ENCODE peak calls at places on chromosomes 7 and 10, in four cellular contexts. I is GM12878, J is GM23338, T is cardiac muscle cell. E is an unnamed sample. For H3K4me1, the result is how much of the 10 kb centered on the place peaks cover.

GRCh38 chr7:158021836-158022235 is 565.8 kb downstream of the PTPRN2 start:
- DNase-seq in I (no peak), T (no peak), J (no peak), E (peak)

GRCh38 chr10:101214446-101215396 is 14.5 kb downstream of the LBX1 start:
- DNase-seq in T (peak), I (no peak), J (peak), E (peak)

GRCh38 chr10:126252884-126253612 is 135.2 kb downstream of the ADAM12 start:
- DNase-seq in T (peak), J (no peak), I (no peak), E (no peak)

GRCh38 chr7:139004321-139005075 is 23.3 kb upstream of the KIAA1549 start:
- DNase-seq in T (no peak), I (no peak), J (no peak), E (no peak)

GRCh38 chr7:21304836-21305235 is 123.0 kb upstream of the SP4 start:
- DNase-seq in T (no peak), I (no peak), J (peak), E (no peak)

GRCh38 chr7:37945336-37945735 is 24.9 kb downstream of the EPDR1 start:
- DNase-seq in T (peak), J (no peak), I (no peak), E (no peak)

GRCh38 chr10:78065616-78066410 is 32.1 kb downstream of the RPS24 start:
- DNase-seq in T (no peak), J (no peak), I (no peak), E (no peak)

GRCh38 chr10:86480571-86480970 is 41.0 kb downstream of the WAPL start:
- DNase-seq in T (no peak), I (no peak), J (no peak), E (no peak)

GRCh38 chr10:78047314-78047891 is 13.7 kb downstream of the RPS24 start:
- DNase-seq in T (peak), J (peak), I (no peak), E (peak)

GRCh38 chr7:115962340-115962739 is 68.2 kb downstream of the TFEC start:
- DNase-seq in J (no peak), I (no peak), T (no peak), E (no peak)

GRCh38 chr10:122164028-122164601 is 107.0 kb upstream of the BTBD16 start:
- DNase-seq in J (peak), T (peak), I (no peak), E (no peak)

GRCh38 chr7:1537631-1538412 is 7.3 kb downstream of the MAFK start:
- DNase-seq in J (peak), T (peak), I (no peak), E (peak)

GRCh38 chr7:47034180-47034579 is 547.7 kb downstream of the TNS3 start:
- DNase-seq in T (no peak), J (no peak), I (no peak), E (no peak)

GRCh38 chr10:63268139-63268797 is 135.1 kb downstream of the NRBF2 start:
- DNase-seq in J (peak), I (no peak), T (peak), E (no peak)

GRCh38 chr7:33910756-33911155 is 5.4 kb downstream of the BMPER start:
- DNase-seq in I (no peak), T (no peak), J (no peak), E (no peak)

GRCh38 chr7:107659666-107660065 is 962 bp upstream of the SLC26A4 start:
- DNase-seq in I (no peak), J (no peak), T (peak), E (no peak)

GRCh38 chr10:99345350-99345749 is 16.2 kb downstream of the CNNM1 start:
- DNase-seq in I (no peak), T (peak), J (no peak), E (no peak)

GRCh38 chr10:96377816-96378294 is 19.1 kb upstream of the OPALIN start:
- DNase-seq in J (no peak), I (no peak), T (peak), E (no peak)

GRCh38 chr10:102384053-102384452 is 11.5 kb upstream of the NFKB2 start:
- DNase-seq in J (peak), T (peak), I (no peak), E (no peak)

GRCh38 chr10:58576736-58577366 is 64.2 kb downstream of the BICC1 start:
- DNase-seq in T (no peak), J (no peak), I (no peak), E (no peak)

GRCh38 chr7:27115161-27116018 is 12.9 kb upstream of the HOXA2 start:
- DNase-seq in T (no peak), I (no peak), J (peak), E (no peak)

GRCh38 chr7:33716581-33717477 is 188.5 kb upstream of the BMPER start:
- DNase-seq in J (peak), T (peak), I (no peak), E (no peak)

GRCh38 chr10:29710128-29710527 is 75.4 kb upstream of the SVIL start:
- DNase-seq in J (no peak), I (no peak), T (no peak), E (no peak)

GRCh38 chr10:29712108-29712507 is 77.3 kb upstream of the SVIL start:
- DNase-seq in T (no peak), I (no peak), J (peak), E (no peak)

GRCh38 chr10:29713450-29713849 is 78.7 kb upstream of the SVIL start:
- DNase-seq in J (no peak), I (no peak), T (no peak), E (no peak)

GRCh38 chr10:29715296-29715695 is 80.5 kb upstream of the SVIL start:
- DNase-seq in I (no peak), J (no peak), T (no peak), E (no peak)

DNA sequence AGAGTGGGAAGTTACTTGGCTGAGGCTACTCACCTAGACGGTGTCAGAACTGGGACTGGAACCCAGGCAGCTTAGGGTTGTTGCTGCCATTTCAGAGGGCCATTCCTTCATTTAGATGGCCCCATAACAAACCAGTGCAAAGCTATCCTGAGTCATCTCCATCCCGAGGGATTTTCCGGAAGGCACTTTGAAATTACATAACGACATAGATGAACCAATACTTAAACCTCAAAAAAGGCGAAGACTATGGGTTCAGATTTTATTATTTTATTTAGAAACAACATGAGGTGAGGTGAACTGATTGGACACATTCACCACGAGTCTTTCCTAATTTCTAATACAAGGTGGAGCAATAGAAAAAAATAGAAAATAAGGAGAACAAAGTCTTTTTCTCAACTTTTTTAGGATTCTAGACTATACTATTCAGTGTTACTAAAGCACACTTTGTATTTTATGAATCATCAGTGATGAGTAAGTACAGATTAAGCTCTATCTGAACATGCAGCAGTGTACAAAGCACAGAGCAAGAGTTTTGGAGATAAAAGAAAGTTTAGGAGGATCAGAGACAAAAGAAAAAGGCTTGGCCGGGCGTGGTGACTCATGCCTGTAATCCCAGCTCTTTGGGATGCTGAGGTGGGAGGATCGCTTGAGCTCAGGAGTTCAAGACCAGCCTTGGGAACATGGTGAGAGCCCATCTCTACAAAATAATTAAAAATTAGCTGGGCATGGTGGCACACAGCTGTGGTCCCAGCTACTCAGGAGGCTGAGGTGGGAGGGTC is 79.5 kb upstream of the SVIL start:
- DNase-seq in J (no peak), I (no peak), T (peak), E (no peak)
- H3K27ac ChIP-seq in J (no peak), I (no peak), T (peak), E (no peak)

GRCh38 chr7:83524286-83525075 is 124.5 kb downstream of the SEMA3E start:
- DNase-seq in T (no peak), I (no peak), J (peak), E (no peak)
- H3K4me1 ChIP-seq in T (under half), I (under half), J (under half), E (under half)

DNA sequence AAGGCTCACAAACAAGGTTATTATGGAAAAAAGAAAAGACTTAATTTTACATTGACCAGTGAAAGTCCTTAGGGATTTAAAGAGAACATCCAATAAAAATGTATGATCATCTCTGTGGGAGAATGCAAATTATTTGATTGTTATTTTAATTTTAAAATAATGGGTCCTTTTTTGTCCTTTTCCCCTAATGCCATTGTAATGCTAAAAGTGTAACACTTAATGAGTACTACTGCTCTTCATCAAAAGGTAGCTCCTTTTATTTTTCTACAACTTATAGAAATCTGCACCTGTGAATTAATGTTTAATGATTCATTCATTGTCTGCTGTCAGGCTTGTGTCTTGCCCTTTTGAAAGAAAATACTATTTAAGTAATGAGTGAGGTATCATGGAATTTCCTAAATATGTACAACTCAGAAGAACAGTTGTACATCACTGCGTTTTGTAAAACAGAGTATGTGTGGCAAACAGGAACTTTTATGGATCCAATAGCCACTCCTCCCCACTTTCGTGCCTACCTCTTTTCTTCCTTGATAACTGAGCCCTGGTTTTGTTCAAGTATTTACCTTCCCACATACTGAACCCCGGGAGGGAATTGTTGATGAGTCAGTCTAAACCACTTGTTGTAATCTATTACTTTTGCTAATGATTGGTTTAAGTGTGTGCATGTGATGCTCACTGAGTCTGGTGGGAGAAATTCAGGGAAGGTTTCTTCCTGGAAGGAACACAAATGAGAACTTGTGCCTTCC is 19.9 kb upstream of the TRUB1 start:
- DNase-seq in J (peak), I (no peak), T (no peak), E (no peak)
- H3K27ac ChIP-seq in J (no peak), I (no peak), T (no peak), E (no peak)

DNA sequence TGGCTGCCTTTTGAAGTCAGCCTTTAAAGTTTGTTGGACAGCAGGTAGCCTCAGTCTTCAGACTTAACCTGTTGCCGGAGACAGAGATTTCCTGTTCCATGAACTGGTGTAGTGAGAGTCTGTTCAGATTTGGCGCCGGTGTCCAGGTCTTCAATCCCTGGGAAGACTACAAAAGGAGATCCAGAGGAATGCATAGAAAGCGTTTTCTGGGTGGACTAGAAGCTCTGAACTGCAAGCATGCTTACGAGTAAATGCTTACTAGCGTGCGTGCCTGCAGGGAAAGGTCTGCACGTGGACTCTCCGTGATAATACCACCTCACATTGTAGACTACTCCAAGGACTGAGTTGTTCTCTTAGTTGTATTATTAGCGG is 872 bp downstream of the GLRX3 start:
- DNase-seq in I (no peak), J (no peak), T (peak), E (no peak)
- H3K4me1 ChIP-seq in I (under half), J (under half), T (under half), E (under half)

GRCh38 chr10:75400769-75401568 is 595 bp downstream of the ZNF503 start:
- DNase-seq in J (peak), I (no peak), T (peak), E (peak)

GRCh38 chr10:75403144-75404022 is 1.8 kb upstream of the ZNF503 start:
- DNase-seq in I (no peak), J (peak), T (no peak), E (peak)

GRCh38 chr10:75401569-75402485 is at the start of gene ZNF503:
- DNase-seq in J (peak), I (peak), T (peak), E (peak)

GRCh38 chr10:75404023-75404334 is 2.4 kb upstream of the ZNF503 start:
- DNase-seq in I (no peak), T (no peak), J (no peak), E (no peak)

DNA sequence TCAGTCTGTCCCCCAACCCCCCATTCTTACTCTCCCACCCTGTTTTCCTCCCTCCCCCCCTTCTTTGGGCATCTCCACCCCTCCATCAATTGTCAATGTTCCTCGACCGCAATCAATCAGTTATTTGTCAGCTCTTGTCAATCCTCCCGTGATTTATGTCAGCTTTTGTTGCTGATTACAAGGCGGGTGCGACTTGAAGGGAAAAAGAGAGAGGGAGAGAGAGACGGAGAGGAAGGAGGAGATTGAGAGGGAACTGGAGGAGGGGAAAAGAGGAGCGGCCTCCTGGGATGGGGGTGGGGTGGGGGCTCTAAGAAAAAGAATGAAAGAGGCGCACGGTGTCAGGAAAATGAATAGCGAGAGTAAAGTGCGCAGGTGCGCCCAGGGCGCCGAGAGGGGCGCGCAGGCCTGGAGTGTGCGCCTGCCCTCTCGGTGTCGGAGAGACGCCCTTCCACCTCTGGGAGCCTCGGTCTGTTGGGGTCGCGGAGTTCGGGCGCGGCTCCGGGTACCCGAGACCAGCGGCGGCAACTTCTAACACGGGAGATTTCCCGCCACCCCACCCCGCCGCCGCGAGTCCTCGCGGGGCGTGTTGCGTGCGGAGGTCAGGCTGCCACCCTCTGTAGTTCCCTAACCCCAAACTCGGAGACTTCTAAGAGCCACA is 1.1 kb upstream of the ZNF503 start:
- DNase-seq in T (no peak), J (peak), I (no peak), E (peak)
- H3K27ac ChIP-seq in T (peak), J (no peak), I (no peak), E (peak)

DNA sequence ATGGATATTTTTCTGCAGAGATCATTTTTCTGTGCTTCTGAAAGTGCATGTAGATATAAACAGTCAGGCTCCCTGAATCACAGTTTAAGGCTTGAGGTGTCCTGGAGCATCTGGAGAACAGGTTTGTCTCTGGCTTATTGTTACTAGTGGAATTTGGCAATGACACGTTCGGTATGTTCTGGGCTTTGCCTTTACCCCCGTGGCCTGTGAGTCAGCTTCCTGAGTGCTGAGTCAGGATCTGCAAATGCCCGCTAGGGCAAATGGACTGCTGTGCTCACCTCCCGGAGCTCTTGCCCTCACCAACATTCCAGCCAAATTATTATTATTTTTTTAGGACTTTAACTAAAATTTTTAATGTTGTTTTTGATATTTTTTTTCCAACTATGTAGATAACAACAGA is 192.5 kb upstream of the PRSS1 start:
- DNase-seq in I (no peak), J (peak), T (peak), E (peak)
- H3K4me1 ChIP-seq in I (under half), J (under half), T (under half), E (under half)

DNA sequence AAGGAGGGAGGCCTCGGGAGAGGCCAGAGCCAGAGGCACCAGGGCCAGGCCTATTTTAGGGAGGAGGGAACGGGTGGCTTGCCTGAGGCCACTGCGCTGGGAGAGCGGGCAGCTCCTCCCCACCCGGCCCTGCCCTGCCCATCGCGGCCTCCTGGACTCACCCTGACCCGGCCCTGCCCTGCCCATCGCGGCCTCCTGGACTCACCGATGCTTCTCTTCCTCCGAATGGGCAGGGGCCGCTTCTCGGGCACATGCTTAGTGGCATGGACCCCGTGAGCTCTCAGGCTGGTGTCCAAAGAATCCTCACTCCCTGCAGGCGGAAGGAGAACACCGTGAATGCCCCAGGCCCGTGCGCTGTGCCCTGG is 7.5 kb downstream of the PDGFA start:
- DNase-seq in J (no peak), T (no peak), I (no peak), E (peak)
- H3K27ac ChIP-seq in J (no peak), T (no peak), I (no peak), E (no peak)

GRCh38 chr7:4185736-4186512 is 496.2 kb upstream of the FOXK1 start:
- DNase-seq in I (no peak), T (no peak), J (no peak), E (no peak)
- H3K4me1 ChIP-seq in I (under half), T (under half), J (under half), E (under half)

GRCh38 chr10:49534670-49535381 is 4.1 kb downstream of the ERCC6 start:
- DNase-seq in J (no peak), I (peak), T (peak), E (no peak)
- H3K27ac ChIP-seq in J (no peak), I (peak), T (no peak), E (no peak)

GRCh38 chr7:43727003-43727402 is 2.3 kb downstream of the COA1 start:
- DNase-seq in T (no peak), I (no peak), J (no peak), E (no peak)

GRCh38 chr7:43721193-43721806 is 8.0 kb downstream of the COA1 start:
- DNase-seq in I (no peak), T (peak), J (peak), E (no peak)

GRCh38 chr7:43726466-43726865 is 2.9 kb downstream of the COA1 start:
- DNase-seq in I (no peak), T (peak), J (no peak), E (no peak)

GRCh38 chr7:43725251-43725650 is 4.1 kb downstream of the COA1 start:
- DNase-seq in J (no peak), T (no peak), I (no peak), E (no peak)

GRCh38 chr7:43723002-43723331 is 6.4 kb downstream of the COA1 start:
- DNase-seq in I (no peak), J (no peak), T (no peak), E (no peak)
- H3K4me1 ChIP-seq in I (under half), J (under half), T (under half), E (under half)